ENCODE peak calls at places on chromosomes 4 and X, in nine cellular contexts. One of them, this sample, is unnamed.

GRCh38 chr4:30555778-30556177 is 164.4 kb upstream of the PCDH7 start:
- DNase-seq in neural progenitor cell: no peak
- DNase-seq in ovary: no peak
- DNase-seq in AG04449: no peak
- DNase-seq in A549: no peak
- DNase-seq in ascending aorta: no peak
- DNase-seq in GM12864: no peak
- DNase-seq in breast epithelium: no peak
- DNase-seq in pancreas: no peak
- DNase-seq in this sample: no peak

GRCh38 chrX:40174594-40175415 is 77.0 kb upstream of the BCOR start:
- DNase-seq in neural progenitor cell: peak
- DNase-seq in ovary: peak
- DNase-seq in AG04449: no peak
- DNase-seq in A549: no peak
- DNase-seq in ascending aorta: no peak
- DNase-seq in GM12864: no peak
- DNase-seq in breast epithelium: no peak
- DNase-seq in pancreas: no peak
- DNase-seq in this sample: peak

GRCh38 chrX:72094894-72095293 is 36.8 kb downstream of the RTL5 start:
- DNase-seq in neural progenitor cell: peak
- DNase-seq in ovary: peak
- DNase-seq in AG04449: no peak
- DNase-seq in A549: no peak
- DNase-seq in ascending aorta: no peak
- DNase-seq in GM12864: peak
- DNase-seq in breast epithelium: no peak
- DNase-seq in pancreas: no peak
- DNase-seq in this sample: no peak

GRCh38 chr4:73450398-73451004 is 14.5 kb downstream of the AFP start:
- DNase-seq in neural progenitor cell: peak
- DNase-seq in ovary: peak
- DNase-seq in AG04449: peak
- DNase-seq in A549: no peak
- DNase-seq in ascending aorta: no peak
- DNase-seq in GM12864: no peak
- DNase-seq in breast epithelium: no peak
- DNase-seq in pancreas: peak
- DNase-seq in this sample: no peak

GRCh38 chr4:55086561-55086960 is 38.8 kb downstream of the KDR start:
- DNase-seq in neural progenitor cell: no peak
- DNase-seq in ovary: no peak
- DNase-seq in AG04449: no peak
- DNase-seq in A549: no peak
- DNase-seq in ascending aorta: no peak
- DNase-seq in GM12864: no peak
- DNase-seq in breast epithelium: no peak
- DNase-seq in pancreas: no peak
- DNase-seq in this sample: no peak

GRCh38 chr4:66647468-66647867 is 897.8 kb downstream of the CENPC start:
- DNase-seq in neural progenitor cell: no peak
- DNase-seq in ovary: no peak
- DNase-seq in AG04449: no peak
- DNase-seq in A549: no peak
- DNase-seq in ascending aorta: no peak
- DNase-seq in GM12864: no peak
- DNase-seq in breast epithelium: no peak
- DNase-seq in pancreas: no peak
- DNase-seq in this sample: no peak

GRCh38 chr4:177455591-177455990 is 13.4 kb upstream of the AGA start:
- DNase-seq in neural progenitor cell: no peak
- DNase-seq in ovary: no peak
- DNase-seq in AG04449: peak
- DNase-seq in A549: no peak
- DNase-seq in ascending aorta: no peak
- DNase-seq in GM12864: no peak
- DNase-seq in breast epithelium: no peak
- DNase-seq in pancreas: no peak
- DNase-seq in this sample: no peak

GRCh38 chrX:126820700-126821420 is 1.3 kb downstream of the PRR32 start:
- DNase-seq in neural progenitor cell: peak
- DNase-seq in ovary: no peak
- DNase-seq in AG04449: no peak
- DNase-seq in A549: no peak
- DNase-seq in ascending aorta: no peak
- DNase-seq in GM12864: no peak
- DNase-seq in breast epithelium: no peak
- DNase-seq in pancreas: no peak
- DNase-seq in this sample: no peak

GRCh38 chr4:1856920-1857699 is 1.2 kb upstream of the LETM1 start:
- DNase-seq in neural progenitor cell: peak
- DNase-seq in ovary: peak
- DNase-seq in AG04449: no peak
- DNase-seq in A549: no peak
- DNase-seq in ascending aorta: no peak
- DNase-seq in GM12864: no peak
- DNase-seq in breast epithelium: no peak
- DNase-seq in pancreas: peak
- DNase-seq in this sample: no peak

GRCh38 chr4:5812506-5813229 is 80.2 kb downstream of the CRMP1 start:
- DNase-seq in neural progenitor cell: peak
- DNase-seq in ovary: no peak
- DNase-seq in AG04449: peak
- DNase-seq in A549: peak
- DNase-seq in ascending aorta: no peak
- DNase-seq in GM12864: peak
- DNase-seq in breast epithelium: peak
- DNase-seq in pancreas: no peak
- DNase-seq in this sample: peak

GRCh38 chrX:48969471-48969870 is 2.2 kb downstream of the KCND1 start:
- DNase-seq in neural progenitor cell: no peak
- DNase-seq in ovary: no peak
- DNase-seq in AG04449: no peak
- DNase-seq in A549: no peak
- DNase-seq in ascending aorta: no peak
- DNase-seq in GM12864: no peak
- DNase-seq in breast epithelium: no peak
- DNase-seq in pancreas: no peak
- DNase-seq in this sample: no peak

GRCh38 chr4:126778348-126778747 is 854.4 kb upstream of the INTU start:
- DNase-seq in neural progenitor cell: no peak
- DNase-seq in ovary: no peak
- DNase-seq in AG04449: no peak
- DNase-seq in A549: no peak
- DNase-seq in ascending aorta: no peak
- DNase-seq in GM12864: no peak
- DNase-seq in breast epithelium: no peak
- DNase-seq in pancreas: no peak
- DNase-seq in this sample: no peak

GRCh38 chrX:119895843-119896326 is at the start of gene AKAP14:
- DNase-seq in neural progenitor cell: no peak
- DNase-seq in ovary: no peak
- DNase-seq in AG04449: no peak
- DNase-seq in A549: no peak
- DNase-seq in ascending aorta: no peak
- DNase-seq in GM12864: no peak
- DNase-seq in breast epithelium: no peak
- DNase-seq in pancreas: no peak
- DNase-seq in this sample: no peak

GRCh38 chrX:38654302-38654701 is 93.0 kb downstream of the TSPAN7 start:
- DNase-seq in neural progenitor cell: peak
- DNase-seq in ovary: no peak
- DNase-seq in AG04449: no peak
- DNase-seq in A549: peak
- DNase-seq in ascending aorta: no peak
- DNase-seq in GM12864: no peak
- DNase-seq in breast epithelium: no peak
- DNase-seq in pancreas: no peak
- DNase-seq in this sample: no peak

GRCh38 chr4:148998719-148999118 is 556.5 kb upstream of the NR3C2 start:
- DNase-seq in neural progenitor cell: peak
- DNase-seq in ovary: no peak
- DNase-seq in AG04449: no peak
- DNase-seq in A549: no peak
- DNase-seq in ascending aorta: no peak
- DNase-seq in GM12864: no peak
- DNase-seq in breast epithelium: no peak
- DNase-seq in pancreas: no peak
- DNase-seq in this sample: no peak
- TF ChIP-seq CTCF in neural progenitor cell: peak
- TF ChIP-seq CTCF in ovary: no peak
- TF ChIP-seq CTCF in AG04449: peak
- TF ChIP-seq CTCF in A549: no peak
- TF ChIP-seq CTCF in ascending aorta: no peak
- TF ChIP-seq CTCF in GM12864: peak
- TF ChIP-seq CTCF in breast epithelium: no peak
- TF ChIP-seq CTCF in pancreas: no peak
- TF ChIP-seq CTCF in this sample: peak

DNA sequence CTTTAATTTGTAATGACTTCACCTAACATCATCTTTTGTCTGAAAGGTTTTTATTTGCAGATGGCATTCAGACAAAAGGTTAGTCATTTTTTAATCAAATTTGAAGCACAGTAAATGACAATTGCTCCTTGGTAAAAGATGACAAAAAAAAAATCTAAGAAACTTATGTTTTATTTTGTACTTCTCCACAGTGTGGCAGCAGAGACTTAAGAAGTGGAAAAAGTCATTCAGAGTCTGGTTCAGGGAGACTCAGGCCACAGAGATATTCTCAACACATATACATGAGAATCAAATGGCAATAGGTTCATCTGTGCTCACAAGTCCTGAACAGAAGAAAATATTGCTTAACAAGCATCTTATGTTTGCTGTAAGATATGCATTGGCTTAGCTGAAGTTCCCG is 436.2 kb downstream of the KCNIP4 start:
- DNase-seq in neural progenitor cell: peak
- DNase-seq in ovary: no peak
- DNase-seq in AG04449: no peak
- DNase-seq in A549: peak
- DNase-seq in ascending aorta: no peak
- DNase-seq in GM12864: no peak
- DNase-seq in breast epithelium: no peak
- DNase-seq in pancreas: no peak
- DNase-seq in this sample: peak
- TF ChIP-seq CTCF in neural progenitor cell: peak
- TF ChIP-seq CTCF in ovary: peak
- TF ChIP-seq CTCF in AG04449: no peak
- TF ChIP-seq CTCF in A549: peak
- TF ChIP-seq CTCF in ascending aorta: no peak
- TF ChIP-seq CTCF in GM12864: no peak
- TF ChIP-seq CTCF in breast epithelium: no peak
- TF ChIP-seq CTCF in pancreas: no peak
- TF ChIP-seq CTCF in this sample: peak

GRCh38 chr4:7322166-7322991 is 112.4 kb downstream of the PSAPL1 start:
- DNase-seq in neural progenitor cell: peak
- DNase-seq in ovary: peak
- DNase-seq in AG04449: no peak
- DNase-seq in A549: no peak
- DNase-seq in ascending aorta: no peak
- DNase-seq in GM12864: no peak
- DNase-seq in breast epithelium: no peak
- DNase-seq in pancreas: no peak
- DNase-seq in this sample: no peak

GRCh38 chr4:7325541-7325940 is 109.2 kb downstream of the PSAPL1 start:
- DNase-seq in neural progenitor cell: no peak
- DNase-seq in ovary: peak
- DNase-seq in AG04449: no peak
- DNase-seq in A549: no peak
- DNase-seq in ascending aorta: no peak
- DNase-seq in GM12864: no peak
- DNase-seq in breast epithelium: no peak
- DNase-seq in pancreas: no peak
- DNase-seq in this sample: no peak

GRCh38 chr4:7324651-7325121 is 110.0 kb downstream of the PSAPL1 start:
- DNase-seq in neural progenitor cell: peak
- DNase-seq in ovary: peak
- DNase-seq in AG04449: no peak
- DNase-seq in A549: no peak
- DNase-seq in ascending aorta: no peak
- DNase-seq in GM12864: no peak
- DNase-seq in breast epithelium: no peak
- DNase-seq in pancreas: no peak
- DNase-seq in this sample: no peak

GRCh38 chr4:7323461-7323871 is 111.3 kb downstream of the PSAPL1 start:
- DNase-seq in neural progenitor cell: no peak
- DNase-seq in ovary: no peak
- DNase-seq in AG04449: no peak
- DNase-seq in A549: no peak
- DNase-seq in ascending aorta: no peak
- DNase-seq in GM12864: no peak
- DNase-seq in breast epithelium: no peak
- DNase-seq in pancreas: no peak
- DNase-seq in this sample: no peak

DNA sequence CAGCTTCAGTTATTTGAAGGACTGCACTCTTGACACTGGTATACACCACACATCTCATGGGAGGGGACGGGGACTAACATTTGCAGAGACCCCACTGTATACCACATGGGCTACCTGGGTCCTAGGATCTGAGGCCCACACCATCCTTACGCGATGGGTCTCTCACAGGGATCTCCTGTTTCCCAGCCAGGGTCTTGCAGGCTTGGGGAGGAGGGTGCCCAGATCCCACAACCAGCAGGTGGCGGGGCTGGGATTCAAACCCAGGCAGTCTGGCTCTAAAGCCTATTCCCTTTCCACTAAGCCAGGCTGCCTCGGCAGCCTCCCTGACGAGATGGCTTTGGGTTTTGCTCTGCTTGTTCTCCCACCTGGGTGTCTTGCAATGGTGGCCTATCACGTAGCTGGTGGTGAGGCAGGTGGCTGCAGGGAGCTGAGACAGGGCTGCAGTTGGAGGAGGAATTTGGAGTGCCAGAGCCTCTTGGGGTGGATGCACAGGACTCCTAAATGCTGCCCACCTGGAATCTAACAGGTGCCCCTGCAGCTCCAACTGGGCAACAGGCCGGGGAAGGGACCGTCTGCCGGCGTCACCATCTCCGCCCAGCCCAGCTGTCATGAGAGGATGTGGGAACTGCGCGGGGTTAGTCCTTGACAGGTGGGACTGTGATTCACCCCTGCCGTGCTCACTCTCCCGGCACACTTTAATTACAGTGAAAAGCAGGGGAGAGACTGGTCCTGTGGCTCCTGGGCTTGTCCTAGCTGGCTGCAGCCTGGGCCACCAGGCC is 110.7 kb downstream of the PSAPL1 start:
- DNase-seq in neural progenitor cell: peak
- DNase-seq in ovary: no peak
- DNase-seq in AG04449: no peak
- DNase-seq in A549: peak
- DNase-seq in ascending aorta: no peak
- DNase-seq in GM12864: no peak
- DNase-seq in breast epithelium: no peak
- DNase-seq in pancreas: no peak
- DNase-seq in this sample: no peak
- TF ChIP-seq CTCF in neural progenitor cell: no peak
- TF ChIP-seq CTCF in ovary: no peak
- TF ChIP-seq CTCF in AG04449: no peak
- TF ChIP-seq CTCF in A549: no peak
- TF ChIP-seq CTCF in ascending aorta: no peak
- TF ChIP-seq CTCF in GM12864: peak
- TF ChIP-seq CTCF in breast epithelium: no peak
- TF ChIP-seq CTCF in pancreas: no peak
- TF ChIP-seq CTCF in this sample: no peak

GRCh38 chrX:50081282-50081955 is 119.4 kb downstream of the AKAP4 start:
- DNase-seq in neural progenitor cell: peak
- DNase-seq in ovary: no peak
- DNase-seq in AG04449: no peak
- DNase-seq in A549: no peak
- DNase-seq in ascending aorta: no peak
- DNase-seq in GM12864: no peak
- DNase-seq in breast epithelium: no peak
- DNase-seq in pancreas: no peak
- DNase-seq in this sample: no peak
- TF ChIP-seq CTCF in neural progenitor cell: peak
- TF ChIP-seq CTCF in ovary: no peak
- TF ChIP-seq CTCF in AG04449: peak
- TF ChIP-seq CTCF in A549: peak
- TF ChIP-seq CTCF in ascending aorta: no peak
- TF ChIP-seq CTCF in GM12864: peak
- TF ChIP-seq CTCF in breast epithelium: no peak
- TF ChIP-seq CTCF in pancreas: no peak
- TF ChIP-seq CTCF in this sample: peak

This sample was measured in neural crest cell.